ENCODE peak calls at places on chromosomes 12 and 14, in four cellular contexts. D, A, F and E are unnamed samples.
A peak's percentile ranks its signal among the peaks of the same experiment; 100 is the strongest.

GRCh38 chr12:4275869-4276253 is 2.3 kb downstream of the CCND2 start:
- DNase-seq in F (no peak), A (peak; percentile 40), D (peak; percentile 44), E (no peak)

GRCh38 chr12:131452444-131452860 is 258.4 kb upstream of the SFSWAP start:
- DNase-seq in F (peak; percentile 59), A (no peak), D (no peak), E (no peak)

GRCh38 chr12:62977419-62977818 is 42.5 kb upstream of the PPM1H start:
- DNase-seq in D (no peak), A (no peak), F (peak; percentile 4), E (no peak)

GRCh38 chr12:121804417-121805111 is 755 bp downstream of the SETD1B start:
- DNase-seq in D (peak; percentile 52), A (peak; percentile 34), F (peak; percentile 65), E (peak; percentile 40)

GRCh38 chr12:6058481-6059161 is 65.8 kb downstream of the VWF start:
- DNase-seq in D (no peak), F (no peak), A (no peak), E (no peak)

GRCh38 chr14:103915616-103916015 is 12.6 kb upstream of the TDRD9 start:
- DNase-seq in D (no peak), F (no peak), A (no peak), E (no peak)

GRCh38 chr12:16385779-16386646 is 38.6 kb downstream of the MGST1 start:
- DNase-seq in F (peak; percentile 47), D (peak; percentile 16), A (peak; percentile 54), E (peak; percentile 2)

GRCh38 chr12:62785941-62786559 is 148.9 kb downstream of the PPM1H start:
- DNase-seq in D (peak; percentile 26), A (no peak), F (peak; percentile 99), E (peak; percentile 69)

GRCh38 chr12:30994274-30994673 is 67.7 kb downstream of the TSPAN11 start:
- DNase-seq in F (no peak), A (no peak), D (no peak), E (no peak)

GRCh38 chr14:33934043-33934750 is 16.7 kb downstream of the EGLN3 start:
- DNase-seq in A (no peak), D (no peak), F (no peak), E (no peak)

DNA sequence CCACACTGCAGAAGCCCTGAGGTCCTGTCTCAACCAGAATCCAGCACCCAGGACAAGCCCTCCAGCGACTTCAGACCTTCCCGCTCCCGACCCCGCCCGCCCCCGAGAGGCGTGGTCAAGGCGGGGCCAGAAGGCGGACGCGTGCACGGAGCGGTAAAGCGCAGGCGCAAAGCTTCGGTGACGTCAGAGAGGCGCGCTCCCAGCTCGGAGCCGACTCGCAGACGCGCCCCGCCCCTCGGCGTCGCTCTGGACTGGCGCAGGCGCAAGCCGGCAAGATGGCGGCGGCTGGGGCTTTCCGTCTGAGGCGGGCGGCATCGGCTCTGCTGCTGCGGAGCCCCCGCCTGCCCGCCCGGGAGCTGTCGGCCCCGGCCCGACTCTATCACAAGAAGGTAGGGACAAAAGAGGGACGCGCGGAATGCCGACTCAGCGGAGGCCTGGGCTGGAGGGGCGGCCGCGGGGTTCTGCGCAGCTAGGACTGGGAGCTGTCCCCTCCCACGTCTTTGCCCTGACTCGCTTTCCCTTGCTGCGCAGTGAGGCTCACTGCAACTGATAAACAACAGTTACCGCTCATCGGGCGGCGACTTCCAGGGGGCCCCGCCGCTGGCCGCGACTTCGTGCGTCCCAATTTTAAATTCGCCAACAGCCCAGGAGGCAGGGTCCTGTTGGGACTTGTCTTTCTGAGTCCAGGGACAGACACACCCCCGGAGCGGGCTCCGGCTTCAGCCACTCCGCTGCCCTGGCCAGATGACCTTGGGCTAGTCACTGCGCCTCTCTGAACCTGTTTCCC is at the start of gene ISCU:
- DNase-seq in A (peak; percentile 98), D (peak; percentile 98), F (peak; percentile 99), E (peak; percentile 78)
- TF ChIP-seq POLR2A in A (peak; percentile 84), D (peak; percentile 92), F (peak; percentile 97), E (peak; percentile 82)

GRCh38 chr14:49617846-49618519 is 2.4 kb downstream of the RPL36AL start:
- DNase-seq in D (no peak), A (no peak), F (no peak), E (no peak)
- TF ChIP-seq POLR2A in D (no peak), A (no peak), F (no peak), E (no peak)

DNA sequence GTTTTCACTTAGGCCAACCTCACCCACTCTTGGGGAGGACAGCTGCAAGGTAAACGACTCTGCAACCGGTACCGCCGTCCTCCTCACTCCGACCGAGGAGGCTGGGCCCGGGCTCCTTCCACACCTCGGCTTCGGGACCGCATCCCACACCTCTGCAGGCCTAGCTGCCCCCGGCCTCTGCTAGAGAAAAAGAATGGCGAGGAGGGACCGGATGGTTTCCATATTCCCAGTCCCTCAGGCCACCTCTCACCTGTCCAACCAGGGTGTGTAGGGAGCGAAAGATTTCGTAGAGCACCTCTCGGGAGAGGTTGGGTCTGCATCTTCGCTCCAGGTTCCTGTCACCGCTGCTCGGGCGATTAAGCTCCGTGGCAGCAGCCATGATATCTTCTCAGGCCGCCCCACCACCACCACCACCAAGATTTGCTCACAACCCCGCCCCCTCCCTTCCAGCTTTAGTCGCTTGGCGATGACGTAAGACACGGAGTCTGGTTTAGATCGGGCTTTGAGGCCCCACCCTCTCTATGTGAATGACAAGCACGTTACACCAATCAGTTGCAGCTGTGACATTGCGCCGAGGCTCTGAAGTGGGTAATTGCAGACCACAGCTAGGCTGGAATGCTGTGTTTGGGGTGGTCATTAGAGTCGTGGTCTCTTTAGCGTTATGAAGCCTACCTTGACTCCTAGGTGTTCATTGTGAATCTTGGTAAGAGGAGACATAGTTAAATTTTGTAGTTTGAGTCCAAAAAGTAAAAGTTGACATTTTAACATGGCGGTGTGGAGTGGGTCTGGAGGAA is at the start of gene MBIP:
- DNase-seq in A (peak; percentile 94), F (peak; percentile 98), D (peak; percentile 91), E (peak; percentile 45)
- TF ChIP-seq POLR2A in A (peak; percentile 84), F (peak; percentile 47), D (no peak), E (peak; percentile 31)

GRCh38 chr12:29146201-29146600 is 2.9 kb upstream of the FAR2 start:
- DNase-seq in F (no peak), A (no peak), D (no peak), E (no peak)

GRCh38 chr12:29149691-29150382 is 759 bp downstream of the FAR2 start:
- DNase-seq in F (no peak), A (no peak), D (no peak), E (no peak)

GRCh38 chr12:29148065-29148957 is 767 bp upstream of the FAR2 start:
- DNase-seq in F (peak; percentile 5), D (no peak), A (peak; percentile 14), E (peak; percentile 39)

GRCh38 chr12:29152223-29152868 is 3.3 kb downstream of the FAR2 start:
- DNase-seq in A (no peak), D (no peak), F (no peak), E (no peak)

GRCh38 chr12:29148958-29149690 is at the start of gene FAR2:
- DNase-seq in F (peak; percentile 3), D (no peak), A (peak; percentile 18), E (peak; percentile 60)
- TF ChIP-seq POLR2A in F (no peak), D (no peak), A (no peak), E (peak; percentile 31)

DNA sequence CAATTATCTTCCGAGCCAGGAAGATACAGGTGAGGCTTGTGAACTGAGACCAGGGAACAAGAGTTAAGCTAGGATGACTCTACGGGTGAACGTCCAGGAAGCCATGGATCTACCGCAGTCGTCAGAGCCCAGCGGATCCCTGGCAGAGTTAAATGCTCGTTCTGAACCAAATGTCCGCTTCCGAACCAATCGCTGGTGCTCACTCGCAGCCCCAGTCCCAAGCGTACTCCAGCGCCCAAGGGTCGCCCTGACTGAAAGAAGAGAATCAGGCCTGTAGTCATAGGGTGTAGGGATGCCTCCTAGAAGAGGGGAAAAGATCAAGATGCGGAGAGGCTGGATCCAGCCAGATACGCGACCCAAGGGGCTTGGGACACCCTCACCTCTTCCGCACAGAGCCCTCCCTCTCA is 283 bp downstream of the VIPAS39 start:
- DNase-seq in D (no peak), A (no peak), F (no peak), E (peak; percentile 15)
- TF ChIP-seq POLR2A in D (no peak), A (no peak), F (peak; percentile 98), E (no peak)